ENCODE peak calls at places on chromosomes 16 and 17, in four cellular contexts. N is breast epithelium, S is heart left ventricle, L is uterus. F is an unnamed sample.
A peak's percentile ranks its signal among the peaks of the same experiment; 100 is the strongest.

GRCh38 chr17:50051082-50051576 is 4.8 kb upstream of the ITGA3 start:
- DNase-seq in N (no peak), S (no peak), L (no peak), F (peak; percentile 90)

GRCh38 chr17:77654861-77655260 is 303.6 kb upstream of the TNRC6C start:
- DNase-seq in N (no peak), S (no peak), L (no peak), F (no peak)

GRCh38 chr17:73697872-73698271 is 53.6 kb upstream of the SDK2 start:
- DNase-seq in N (no peak), S (no peak), L (no peak), F (no peak)

GRCh38 chr17:37742114-37742761 is 2.6 kb downstream of the HNF1B start:
- DNase-seq in N (no peak), S (no peak), L (no peak), F (no peak)

GRCh38 chr17:71527311-71527710 is 593.5 kb upstream of the SOX9 start:
- DNase-seq in N (no peak), S (no peak), L (no peak), F (no peak)

GRCh38 chr17:78779848-78780247 is 2.2 kb downstream of the CYTH1 start:
- DNase-seq in N (no peak), S (no peak), L (no peak), F (no peak)

GRCh38 chr17:68600881-68601564 is at the start of gene FAM20A:
- DNase-seq in N (no peak), S (peak; percentile 53), L (peak; percentile 69), F (no peak)

GRCh38 chr16:10078541-10078949 is 103.7 kb downstream of the GRIN2A start:
- DNase-seq in N (no peak), S (no peak), L (no peak), F (no peak)

GRCh38 chr17:75565618-75566017 is 22.0 kb upstream of the MYO15B start:
- DNase-seq in N (no peak), S (no peak), L (no peak), F (no peak)

GRCh38 chr16:48541108-48541786 is 68.7 kb downstream of the N4BP1 start:
- DNase-seq in N (no peak), S (no peak), L (no peak), F (no peak)

GRCh38 chr16:81482329-81483063 is 37.9 kb downstream of the CMIP start:
- DNase-seq in N (no peak), S (no peak), L (no peak), F (no peak)

GRCh38 chr16:81483064-81483969 is 38.7 kb downstream of the CMIP start:
- DNase-seq in N (no peak), S (no peak), L (no peak), F (no peak)

GRCh38 chr16:81478294-81478693 is 33.7 kb downstream of the CMIP start:
- DNase-seq in N (no peak), S (no peak), L (no peak), F (no peak)

GRCh38 chr16:81478876-81479496 is 34.4 kb downstream of the CMIP start:
- DNase-seq in N (peak; percentile 41), S (peak; percentile 75), L (no peak), F (no peak)

DNA sequence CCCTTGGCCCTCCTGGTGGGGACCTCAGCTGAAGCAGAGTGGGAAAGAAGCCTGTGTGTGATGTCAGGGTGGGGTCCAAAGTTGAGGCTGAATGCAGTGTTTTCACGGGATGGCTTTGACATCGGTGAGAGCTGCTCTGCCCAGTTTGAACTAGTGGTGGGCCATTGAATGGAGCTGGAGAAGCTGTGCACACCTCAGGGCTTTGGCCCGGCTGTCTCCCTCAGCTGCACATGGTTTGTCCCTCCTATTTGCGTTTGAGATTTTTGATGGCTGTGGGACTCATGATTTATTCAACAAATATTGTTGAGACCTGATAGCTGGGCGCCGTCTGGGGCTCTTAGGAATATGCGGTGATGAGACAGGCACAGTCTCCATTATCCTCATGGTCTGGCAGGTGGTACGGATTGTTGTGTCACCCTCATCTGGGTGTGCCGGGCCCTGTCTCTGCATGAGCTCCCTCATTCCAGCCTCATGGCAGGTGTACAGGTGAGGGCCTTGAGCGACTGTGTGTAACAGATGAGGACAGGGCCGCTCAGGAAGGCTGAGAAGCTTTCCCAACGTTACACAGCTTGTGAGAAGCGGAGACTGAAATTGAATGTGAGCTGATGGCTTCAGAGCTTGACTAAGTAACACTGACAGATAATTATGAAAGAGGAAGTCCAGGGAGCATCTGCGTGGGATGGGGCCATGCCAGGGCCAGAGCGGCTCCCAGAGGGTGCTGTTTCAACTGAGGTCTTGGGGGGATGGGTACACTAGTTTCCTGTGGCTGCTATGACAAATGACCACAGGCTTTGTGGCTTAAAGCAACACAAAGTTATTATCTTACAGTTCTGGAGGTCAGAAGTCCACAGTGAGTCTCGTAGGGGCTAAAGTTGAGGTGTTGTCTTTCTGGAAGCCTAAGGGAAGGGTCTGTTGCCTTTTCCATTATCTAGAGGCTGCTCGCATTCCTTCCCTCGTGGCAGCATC is 36.5 kb downstream of the CMIP start:
- DNase-seq in N (no peak), S (peak; percentile 57), L (no peak), F (no peak)
- TF ChIP-seq POLR2A in N (no peak), S (no peak), L (no peak), F (no peak)

DNA sequence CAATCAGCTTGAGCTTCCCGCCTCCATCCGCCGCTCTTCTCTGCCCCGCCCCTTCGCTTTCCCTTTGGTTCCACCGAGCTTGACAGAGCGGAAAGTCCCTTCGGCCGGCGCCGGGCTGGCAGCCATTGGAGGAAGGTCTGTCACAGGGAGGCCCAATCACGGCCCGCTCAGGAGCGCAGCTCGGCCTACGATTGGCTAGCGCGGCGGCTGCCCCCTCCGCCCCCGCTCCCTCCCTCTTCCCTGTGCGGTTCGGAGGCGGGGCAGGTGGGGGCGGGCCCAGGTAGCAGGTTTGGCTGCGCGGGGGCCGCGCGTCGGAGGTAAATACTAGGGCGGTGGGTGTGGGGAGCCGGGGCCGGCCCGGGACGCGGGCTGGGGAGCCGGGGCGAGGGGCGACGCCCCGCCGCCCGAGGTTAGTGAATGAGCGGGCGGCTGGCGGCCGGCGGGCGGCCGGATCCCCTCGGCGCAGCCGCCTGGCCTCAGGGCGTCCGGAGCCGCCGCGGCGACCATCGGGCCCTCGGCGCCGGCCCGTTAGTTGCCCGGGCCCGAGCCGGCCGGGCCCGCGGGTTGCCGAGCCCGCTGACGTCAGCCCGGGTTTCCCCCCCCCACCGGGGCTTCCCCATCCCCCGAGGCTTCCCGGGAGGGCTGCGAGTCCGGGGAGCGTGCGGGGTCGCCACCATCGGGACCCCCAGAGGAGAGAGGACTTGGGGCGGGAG is at the start of gene CYLD:
- DNase-seq in N (peak; percentile 100), S (peak; percentile 100), L (peak; percentile 100), F (peak; percentile 93)
- TF ChIP-seq POLR2A in N (no peak), S (peak; percentile 43), L (peak; percentile 70), F (no peak)

GRCh38 chr16:20762404-20763123 is 1.2 kb upstream of the ACSM3 start:
- DNase-seq in N (no peak), S (no peak), L (no peak), F (no peak)

GRCh38 chr16:20765732-20766131 is 1.9 kb downstream of the ACSM3 start:
- DNase-seq in N (no peak), S (no peak), L (no peak), F (no peak)

GRCh38 chr16:20761175-20761574 is 2.6 kb upstream of the ACSM3 start:
- DNase-seq in N (no peak), S (no peak), L (no peak), F (no peak)

GRCh38 chr16:20766294-20766693 is 2.5 kb downstream of the ACSM3 start:
- DNase-seq in N (no peak), S (no peak), L (no peak), F (no peak)

GRCh38 chr16:20763461-20764232 is at the start of gene ACSM3:
- DNase-seq in N (peak; percentile 68), S (peak; percentile 44), L (peak; percentile 44), F (peak; percentile 63)
- TF ChIP-seq POLR2A in N (no peak), S (no peak), L (peak; percentile 21), F (no peak)

DNA sequence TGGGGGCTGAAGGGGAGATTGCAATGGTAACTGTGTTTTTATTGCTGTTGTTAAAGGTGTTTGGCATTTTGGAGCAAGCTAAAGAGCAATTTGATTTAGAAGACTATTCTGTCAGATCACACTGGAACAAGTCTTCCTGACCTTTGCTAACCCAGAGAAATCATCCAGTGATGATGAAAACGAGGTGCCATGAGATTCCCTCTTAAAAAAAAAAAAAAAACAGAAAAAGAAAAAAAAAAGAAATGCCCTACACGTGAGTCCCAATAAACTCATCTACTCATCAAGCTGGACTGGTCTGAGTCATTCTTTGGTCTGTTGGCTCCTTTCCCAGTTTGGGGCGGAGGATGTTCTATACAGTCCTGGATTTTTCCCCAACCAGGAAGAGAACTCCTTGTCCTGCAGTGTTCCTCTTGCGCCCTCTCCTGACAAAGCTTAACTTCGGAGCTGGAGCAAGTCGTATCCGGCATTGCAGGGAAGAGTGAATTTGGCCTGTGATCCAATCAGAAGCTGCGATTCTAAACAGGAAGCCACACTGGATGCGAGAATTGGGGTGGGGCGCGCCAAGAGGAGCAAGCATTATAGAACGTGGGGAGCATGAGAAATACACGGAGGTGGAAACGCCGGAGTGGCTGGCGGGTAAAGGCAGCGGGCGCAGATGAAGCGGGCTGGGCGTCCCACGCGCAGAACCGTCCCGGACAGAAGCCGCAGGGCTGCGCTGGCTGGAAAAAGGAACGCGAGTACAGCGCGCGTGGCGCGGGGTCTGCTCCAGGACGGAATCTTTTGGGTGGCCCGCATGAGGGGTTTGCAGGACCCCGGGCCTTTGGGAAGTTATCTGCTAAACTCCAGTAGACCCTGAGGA is 22.4 kb upstream of the CRYM start:
- DNase-seq in N (peak; percentile 98), S (peak; percentile 96), L (peak; percentile 95), F (peak; percentile 76)
- TF ChIP-seq POLR2A in N (no peak), S (peak; percentile 39), L (peak; percentile 48), F (peak; percentile 31)

GRCh38 chr16:54140057-54140787 is 146.4 kb downstream of the IRX3 start:
- DNase-seq in N (no peak), S (no peak), L (no peak), F (no peak)

GRCh38 chr16:54129810-54130209 is 156.8 kb downstream of the IRX3 start:
- DNase-seq in N (no peak), S (no peak), L (no peak), F (no peak)

GRCh38 chr16:54140788-54141136 is 145.8 kb downstream of the IRX3 start:
- DNase-seq in N (no peak), S (no peak), L (no peak), F (no peak)

GRCh38 chr16:54136276-54136625 is 150.3 kb downstream of the IRX3 start:
- DNase-seq in N (no peak), S (no peak), L (no peak), F (peak; percentile 42)

DNA sequence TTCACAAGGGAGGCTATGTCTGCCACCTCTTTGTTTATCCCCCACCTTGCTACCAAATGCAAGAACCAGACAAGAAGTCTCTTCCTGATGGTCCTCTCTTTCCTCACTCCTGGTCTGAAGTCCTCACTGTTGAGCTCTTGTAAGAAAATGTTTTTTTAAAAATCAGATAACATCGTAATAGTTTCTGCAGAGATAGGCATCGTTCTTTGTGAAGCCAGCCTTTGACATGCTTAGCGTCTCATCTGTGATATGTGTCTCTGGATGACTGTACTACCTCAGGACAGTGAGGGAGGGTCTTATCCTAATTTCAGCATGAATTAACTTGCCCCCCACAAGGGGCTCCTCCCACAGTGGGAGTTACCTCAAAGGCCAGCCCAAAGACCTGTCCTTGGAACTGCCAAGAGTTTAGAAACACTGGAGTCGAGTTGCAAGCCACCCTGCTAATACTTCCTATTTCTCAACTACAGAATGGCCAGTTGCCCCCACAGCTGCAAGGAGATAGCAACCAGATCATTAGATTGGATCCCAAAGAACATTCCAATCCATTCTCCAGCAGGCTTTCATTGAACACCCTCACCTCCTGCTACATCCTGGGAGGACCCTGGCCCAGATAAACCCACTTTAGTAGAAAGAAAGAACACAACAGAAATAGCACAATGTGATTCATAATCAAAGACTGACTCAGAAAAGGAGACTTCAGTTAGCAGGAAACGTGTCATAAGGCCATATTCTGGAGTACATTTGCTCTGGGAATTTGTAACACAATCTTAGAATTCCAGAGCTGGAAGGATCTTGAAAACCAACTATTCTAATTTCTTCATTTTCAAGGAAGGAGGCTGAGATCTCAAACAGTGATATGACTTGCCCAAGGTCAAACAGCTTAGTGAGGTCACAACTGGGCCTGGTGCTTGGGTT is 151.0 kb downstream of the IRX3 start:
- DNase-seq in N (no peak), S (no peak), L (no peak), F (peak; percentile 14)
- TF ChIP-seq POLR2A in N (no peak), S (no peak), L (no peak), F (no peak)

F was measured in H54.